ENCODE peak calls at places on chromosomes 3 and 15, in six cellular contexts. One of them, this sample, is unnamed.

GRCh38 chr3:110925804-110926203 is 145.8 kb upstream of the NECTIN3 start:
- DNase-seq in HCT116: no peak
- DNase-seq in stomach: no peak
- DNase-seq in prostate gland: no peak
- DNase-seq in spleen: no peak
- DNase-seq in HepG2: no peak
- DNase-seq in this sample: no peak

GRCh38 chr15:77836116-77836798 is 203.5 kb upstream of the LINGO1 start:
- DNase-seq in HCT116: peak; percentile 26
- DNase-seq in stomach: no peak
- DNase-seq in prostate gland: no peak
- DNase-seq in spleen: peak; percentile 54
- DNase-seq in HepG2: no peak
- DNase-seq in this sample: no peak

GRCh38 chr3:157475921-157476395 is 27.3 kb downstream of the VEPH1 start:
- DNase-seq in HCT116: no peak
- DNase-seq in stomach: no peak
- DNase-seq in prostate gland: no peak
- DNase-seq in spleen: no peak
- DNase-seq in HepG2: no peak
- DNase-seq in this sample: no peak

GRCh38 chr3:146496246-146496645 is 26.9 kb upstream of the PLSCR2 start:
- DNase-seq in HCT116: no peak
- DNase-seq in stomach: no peak
- DNase-seq in prostate gland: no peak
- DNase-seq in spleen: no peak
- DNase-seq in HepG2: no peak
- DNase-seq in this sample: no peak

GRCh38 chr15:40328176-40328575 is 4.7 kb downstream of the INAFM2 start:
- DNase-seq in HCT116: no peak
- DNase-seq in stomach: no peak
- DNase-seq in prostate gland: no peak
- DNase-seq in spleen: no peak
- DNase-seq in HepG2: no peak
- DNase-seq in this sample: no peak

GRCh38 chr3:9776896-9777694 is 7.3 kb upstream of the CAMK1 start:
- DNase-seq in HCT116: no peak
- DNase-seq in stomach: no peak
- DNase-seq in prostate gland: no peak
- DNase-seq in spleen: peak; percentile 27
- DNase-seq in HepG2: no peak
- DNase-seq in this sample: no peak

GRCh38 chr3:16633948-16634347 is 28.7 kb upstream of the DAZL start:
- DNase-seq in HCT116: no peak
- DNase-seq in stomach: no peak
- DNase-seq in prostate gland: no peak
- DNase-seq in spleen: no peak
- DNase-seq in HepG2: no peak
- DNase-seq in this sample: no peak

GRCh38 chr3:22372292-22372949 is 621.4 kb upstream of the ZNF385D start:
- DNase-seq in HCT116: no peak
- DNase-seq in stomach: no peak
- DNase-seq in prostate gland: no peak
- DNase-seq in spleen: peak; percentile 62
- DNase-seq in HepG2: no peak
- DNase-seq in this sample: peak; percentile 50

GRCh38 chr3:45858809-45859543 is 17.1 kb upstream of the LZTFL1 start:
- DNase-seq in HCT116: no peak
- DNase-seq in stomach: no peak
- DNase-seq in prostate gland: no peak
- DNase-seq in spleen: no peak
- DNase-seq in HepG2: no peak
- DNase-seq in this sample: no peak

GRCh38 chr15:101050647-101051290 is 131.6 kb downstream of the LRRK1 start:
- DNase-seq in HCT116: no peak
- DNase-seq in stomach: peak; percentile 7
- DNase-seq in prostate gland: no peak
- DNase-seq in spleen: peak; percentile 45
- DNase-seq in HepG2: no peak
- DNase-seq in this sample: no peak

GRCh38 chr3:155032918-155033317 is 47.2 kb upstream of the MME start:
- DNase-seq in HCT116: no peak
- DNase-seq in stomach: no peak
- DNase-seq in prostate gland: no peak
- DNase-seq in spleen: no peak
- DNase-seq in HepG2: no peak
- DNase-seq in this sample: no peak

GRCh38 chr3:54935869-54936268 is 8.0 kb upstream of the LRTM1 start:
- DNase-seq in HCT116: no peak
- DNase-seq in stomach: no peak
- DNase-seq in prostate gland: no peak
- DNase-seq in spleen: no peak
- DNase-seq in HepG2: no peak
- DNase-seq in this sample: no peak

GRCh38 chr15:33126559-33127290 is 67.8 kb downstream of the FMN1 start:
- DNase-seq in HCT116: peak; percentile 72
- DNase-seq in stomach: peak; percentile 67
- DNase-seq in prostate gland: peak; percentile 49
- DNase-seq in spleen: no peak
- DNase-seq in HepG2: peak; percentile 9
- DNase-seq in this sample: no peak

DNA sequence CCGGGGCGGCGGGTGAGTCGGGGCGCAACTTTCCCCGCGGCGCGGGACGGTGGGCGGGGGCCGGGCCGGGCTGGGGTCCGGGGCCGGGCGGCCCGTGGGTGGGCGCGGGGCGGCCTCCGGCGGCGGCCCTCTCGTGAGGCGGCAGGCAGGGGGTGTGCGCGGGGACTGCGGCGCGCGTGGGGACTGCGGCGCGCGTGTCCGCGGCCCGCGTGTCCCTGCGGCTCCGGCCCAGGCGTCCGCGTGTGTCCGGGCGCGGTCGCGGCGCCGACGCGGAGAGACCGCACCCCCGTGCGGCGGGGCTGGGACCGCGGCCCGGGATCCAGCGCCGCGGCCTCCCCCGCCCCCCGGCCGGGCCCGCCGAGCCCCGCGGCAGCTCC is 349 bp downstream of the PLXNA1 start:
- DNase-seq in HCT116: no peak
- DNase-seq in stomach: no peak
- DNase-seq in prostate gland: no peak
- DNase-seq in spleen: peak; percentile 87
- DNase-seq in HepG2: no peak
- DNase-seq in this sample: no peak
- H3K9me3 ChIP-seq in HCT116: no peaks in the 10 kb centered on the region
- H3K9me3 ChIP-seq in stomach: no peaks in the 10 kb centered on the region
- H3K9me3 ChIP-seq in prostate gland: no peaks in the 10 kb centered on the region
- H3K9me3 ChIP-seq in spleen: no peaks in the 10 kb centered on the region
- H3K9me3 ChIP-seq in HepG2: no peaks in the 10 kb centered on the region
- H3K9me3 ChIP-seq in this sample: no peaks in the 10 kb centered on the region

GRCh38 chr15:81334768-81335447 is 11.0 kb upstream of the STARD5 start:
- DNase-seq in HCT116: no peak
- DNase-seq in stomach: no peak
- DNase-seq in prostate gland: no peak
- DNase-seq in spleen: no peak
- DNase-seq in HepG2: no peak
- DNase-seq in this sample: no peak
- TF ChIP-seq POLR2AphosphoS5 in HCT116: no peak
- TF ChIP-seq POLR2AphosphoS5 in stomach: no peak
- TF ChIP-seq POLR2AphosphoS5 in prostate gland: no peak
- TF ChIP-seq POLR2AphosphoS5 in spleen: no peak
- TF ChIP-seq POLR2AphosphoS5 in HepG2: no peak
- TF ChIP-seq POLR2AphosphoS5 in this sample: no peak

GRCh38 chr3:44734646-44735168 is 5.3 kb downstream of the ZNF501 start:
- DNase-seq in HCT116: no peak
- DNase-seq in stomach: no peak
- DNase-seq in prostate gland: no peak
- DNase-seq in spleen: no peak
- DNase-seq in HepG2: no peak
- DNase-seq in this sample: no peak

DNA sequence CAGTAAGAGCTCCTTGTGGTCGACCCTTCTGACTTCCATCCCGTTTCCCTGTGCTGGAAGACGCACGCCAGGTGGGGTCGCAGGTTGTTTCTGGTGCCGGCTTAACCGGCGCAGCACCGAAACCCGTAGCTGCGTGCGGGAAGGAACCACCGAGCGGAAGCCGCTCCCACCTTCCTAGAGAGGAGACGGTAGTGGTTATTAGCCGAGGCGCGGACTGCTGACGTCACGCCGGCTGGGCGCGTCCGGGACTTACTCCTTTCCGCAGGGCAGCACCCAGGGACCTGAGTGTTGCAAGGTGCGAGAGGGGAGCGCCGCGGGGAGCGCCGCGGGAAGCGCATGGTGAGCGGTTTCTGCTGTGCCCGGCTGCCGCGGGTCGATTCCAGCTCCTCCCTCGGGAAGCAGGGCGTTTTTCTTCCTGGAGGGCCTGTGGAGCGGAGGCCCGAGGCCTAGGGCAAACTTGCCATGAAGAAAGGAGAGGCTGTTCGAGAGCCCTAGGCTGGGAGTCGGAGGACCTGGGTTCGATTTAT is at the start of gene ZNF501:
- DNase-seq in HCT116: no peak
- DNase-seq in stomach: peak; percentile 94
- DNase-seq in prostate gland: peak; percentile 92
- DNase-seq in spleen: peak; percentile 97
- DNase-seq in HepG2: peak; percentile 90
- DNase-seq in this sample: peak; percentile 83
- H3K9me3 ChIP-seq in HCT116: peaks cover 41% of the 10 kb centered on the region
- H3K9me3 ChIP-seq in stomach: peaks cover 88% of the 10 kb centered on the region
- H3K9me3 ChIP-seq in prostate gland: no peaks in the 10 kb centered on the region
- H3K9me3 ChIP-seq in spleen: peaks cover 38% of the 10 kb centered on the region
- H3K9me3 ChIP-seq in HepG2: peaks cover 49% of the 10 kb centered on the region
- H3K9me3 ChIP-seq in this sample: peaks cover 71% of the 10 kb centered on the region

DNA sequence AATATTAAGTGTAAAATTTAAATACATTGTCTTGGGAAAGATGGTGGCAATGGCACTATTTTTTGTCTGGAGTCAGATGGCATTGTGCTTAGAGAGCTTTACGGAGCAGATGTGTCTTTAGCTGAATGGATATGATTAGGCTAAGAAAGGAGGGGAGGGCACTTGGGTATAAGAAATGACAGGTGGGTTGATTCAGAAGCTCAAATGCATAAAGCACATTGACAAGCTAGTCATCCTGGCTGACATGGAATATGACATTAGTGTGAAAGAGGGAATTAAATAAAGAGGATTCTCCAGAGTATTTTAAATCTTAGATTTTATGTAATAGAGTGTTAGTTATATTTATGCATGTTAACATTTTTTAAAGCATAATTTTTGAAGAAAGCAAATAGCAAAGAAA is 570.1 kb upstream of the CBLB start:
- DNase-seq in HCT116: no peak
- DNase-seq in stomach: no peak
- DNase-seq in prostate gland: no peak
- DNase-seq in spleen: no peak
- DNase-seq in HepG2: no peak
- DNase-seq in this sample: no peak
- TF ChIP-seq POLR2AphosphoS5 in HCT116: no peak
- TF ChIP-seq POLR2AphosphoS5 in stomach: no peak
- TF ChIP-seq POLR2AphosphoS5 in prostate gland: no peak
- TF ChIP-seq POLR2AphosphoS5 in spleen: no peak
- TF ChIP-seq POLR2AphosphoS5 in HepG2: no peak
- TF ChIP-seq POLR2AphosphoS5 in this sample: no peak

GRCh38 chr15:24901409-24901808 is 53.4 kb upstream of the SNRPN start:
- DNase-seq in HCT116: no peak
- DNase-seq in stomach: no peak
- DNase-seq in prostate gland: no peak
- DNase-seq in spleen: no peak
- DNase-seq in HepG2: peak; percentile 20
- DNase-seq in this sample: no peak
- H3K9me3 ChIP-seq in HCT116: peaks cover 4% of the 10 kb centered on the region
- H3K9me3 ChIP-seq in stomach: peaks cover 36% of the 10 kb centered on the region
- H3K9me3 ChIP-seq in prostate gland: no peaks in the 10 kb centered on the region
- H3K9me3 ChIP-seq in spleen: no peaks in the 10 kb centered on the region
- H3K9me3 ChIP-seq in HepG2: peaks cover 56% of the 10 kb centered on the region
- H3K9me3 ChIP-seq in this sample: no peaks in the 10 kb centered on the region

GRCh38 chr15:98953950-98954349 is 53.6 kb downstream of the PGPEP1L start:
- DNase-seq in HCT116: no peak
- DNase-seq in stomach: no peak
- DNase-seq in prostate gland: no peak
- DNase-seq in spleen: peak; percentile 61
- DNase-seq in HepG2: no peak
- DNase-seq in this sample: no peak

GRCh38 chr15:98952381-98952803 is 55.2 kb downstream of the PGPEP1L start:
- DNase-seq in HCT116: no peak
- DNase-seq in stomach: peak; percentile 59
- DNase-seq in prostate gland: peak; percentile 91
- DNase-seq in spleen: peak; percentile 70
- DNase-seq in HepG2: no peak
- DNase-seq in this sample: no peak

GRCh38 chr15:98951493-98952320 is 55.9 kb downstream of the PGPEP1L start:
- DNase-seq in HCT116: no peak
- DNase-seq in stomach: peak; percentile 38
- DNase-seq in prostate gland: no peak
- DNase-seq in spleen: peak; percentile 65
- DNase-seq in HepG2: peak; percentile 36
- DNase-seq in this sample: no peak

GRCh38 chr15:98954411-98954810 is 53.2 kb downstream of the PGPEP1L start:
- DNase-seq in HCT116: no peak
- DNase-seq in stomach: no peak
- DNase-seq in prostate gland: peak; percentile 78
- DNase-seq in spleen: no peak
- DNase-seq in HepG2: no peak
- DNase-seq in this sample: peak; percentile 71

DNA sequence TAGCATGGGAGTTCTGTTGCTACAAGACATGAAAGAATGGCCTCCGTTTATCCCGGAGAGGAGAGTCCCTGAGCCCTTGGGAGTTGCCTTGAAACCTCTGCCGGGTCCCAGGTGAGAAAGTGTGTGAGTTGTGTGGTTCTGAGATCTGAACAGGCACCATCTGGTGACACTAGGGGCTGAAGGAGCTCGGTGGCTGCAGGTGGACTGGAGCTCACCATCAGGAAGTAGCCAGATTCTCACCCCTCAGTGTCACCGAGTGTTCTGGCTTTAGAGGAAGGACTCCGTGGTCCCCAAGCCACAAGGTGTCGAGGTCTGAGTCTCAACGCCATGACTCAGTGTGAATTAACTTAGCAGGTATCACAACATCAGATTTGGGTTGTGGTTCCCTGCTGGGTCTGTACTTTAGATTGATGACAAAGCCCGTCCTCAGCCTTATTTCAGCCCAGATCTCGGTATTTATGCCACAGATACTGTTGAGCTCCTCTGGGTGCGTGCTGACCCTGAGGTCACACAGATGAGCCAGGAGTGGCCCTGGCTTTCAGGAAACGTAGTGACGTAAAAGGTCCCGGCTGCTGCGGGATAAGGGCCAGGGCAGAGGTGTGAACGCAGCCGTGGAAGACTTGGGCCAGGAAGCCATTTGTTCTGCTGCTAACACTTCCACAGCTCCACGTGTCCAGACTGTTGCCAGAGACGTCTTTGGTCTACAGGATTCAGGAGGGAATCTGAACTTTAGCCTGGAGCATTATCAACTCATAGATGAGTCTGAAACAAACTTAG is 54.4 kb downstream of the PGPEP1L start:
- DNase-seq in HCT116: no peak
- DNase-seq in stomach: no peak
- DNase-seq in prostate gland: no peak
- DNase-seq in spleen: peak; percentile 46
- DNase-seq in HepG2: no peak
- DNase-seq in this sample: no peak
- TF ChIP-seq POLR2AphosphoS5 in HCT116: no peak
- TF ChIP-seq POLR2AphosphoS5 in stomach: no peak
- TF ChIP-seq POLR2AphosphoS5 in prostate gland: no peak
- TF ChIP-seq POLR2AphosphoS5 in spleen: no peak
- TF ChIP-seq POLR2AphosphoS5 in HepG2: no peak
- TF ChIP-seq POLR2AphosphoS5 in this sample: no peak

This sample was measured in breast epithelium.